ENCODE peak calls at places on chromosomes 3 and 15, in five cellular contexts. L, E, N, D and R are unnamed samples. For H3K4me1, the result is how much of the 10 kb centered on the place peaks cover.

GRCh38 chr3:15223684-15224575 is 17.9 kb downstream of the CAPN7 start:
- DNase-seq in L (no peak), E (no peak), D (no peak), N (no peak), R (peak)

GRCh38 chr15:29913528-29914135 is 91.4 kb upstream of the TJP1 start:
- DNase-seq in D (no peak), E (no peak), N (peak), L (no peak), R (no peak)

GRCh38 chr3:127675651-127676391 is 3.1 kb downstream of the ABTB1 start:
- DNase-seq in D (no peak), N (no peak), L (no peak), E (no peak), R (no peak)

GRCh38 chr3:129794319-129795201 is 99.0 kb downstream of the TMCC1 start:
- DNase-seq in D (no peak), N (peak), E (peak), L (peak), R (peak)

GRCh38 chr3:31364711-31365110 is 168.0 kb upstream of the STT3B start:
- DNase-seq in N (peak), D (no peak), E (no peak), L (no peak), R (peak)

GRCh38 chr3:10263549-10264363 is 15.5 kb downstream of the TATDN2 start:
- DNase-seq in L (peak), N (peak), D (peak), E (peak), R (no peak)

GRCh38 chr15:45179221-45179985 is 8.4 kb downstream of the SHF start:
- DNase-seq in D (peak), L (no peak), E (no peak), N (no peak), R (no peak)

GRCh38 chr15:74175271-74176191 is 2.0 kb downstream of the ISLR start:
- DNase-seq in E (peak), D (no peak), N (no peak), L (no peak), R (no peak)

GRCh38 chr3:144182501-144182900 is 210.9 kb downstream of the DIPK2A start:
- DNase-seq in E (no peak), L (no peak), D (no peak), N (no peak), R (no peak)

GRCh38 chr15:31402511-31403056 is 75.9 kb downstream of the KLF13 start:
- DNase-seq in N (no peak), E (peak), L (no peak), D (no peak), R (no peak)

GRCh38 chr15:55535436-55535835 is 27.4 kb upstream of the DNAAF4 start:
- DNase-seq in L (no peak), D (no peak), E (no peak), N (no peak), R (no peak)

GRCh38 chr3:71492566-71492965 is 91.0 kb downstream of the FOXP1 start:
- DNase-seq in L (no peak), D (peak), N (no peak), E (no peak), R (no peak)

GRCh38 chr15:85562824-85563223 is 182.4 kb downstream of the AKAP13 start:
- DNase-seq in L (no peak), E (no peak), D (no peak), N (no peak), R (no peak)

GRCh38 chr15:85556618-85556895 is 176.2 kb downstream of the AKAP13 start:
- DNase-seq in L (no peak), N (no peak), E (no peak), D (no peak), R (no peak)

GRCh38 chr15:85557385-85557784 is 177.0 kb downstream of the AKAP13 start:
- DNase-seq in L (no peak), D (no peak), N (no peak), E (no peak), R (no peak)

GRCh38 chr15:85558747-85559327 is 178.4 kb downstream of the AKAP13 start:
- DNase-seq in L (no peak), N (no peak), D (no peak), E (no peak), R (no peak)

DNA sequence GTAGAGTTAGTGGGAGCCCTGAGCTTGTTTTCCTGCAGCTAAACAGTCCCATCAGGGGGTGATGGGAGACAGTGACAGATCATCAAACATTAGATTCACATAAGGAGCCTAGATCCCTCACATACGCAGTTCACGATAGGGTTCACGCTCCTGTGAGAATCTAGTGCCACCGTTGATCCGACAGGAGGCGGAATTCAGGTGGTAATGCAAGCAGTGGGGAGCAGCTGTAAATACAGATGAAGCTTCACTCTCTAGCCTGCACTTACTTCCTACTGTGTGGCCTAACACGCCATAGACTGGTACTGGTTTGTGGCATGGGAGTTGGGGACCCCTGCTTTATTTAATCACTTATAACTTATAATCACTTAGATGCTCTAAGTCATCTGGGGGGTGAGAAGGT is 179.1 kb downstream of the AKAP13 start:
- DNase-seq in N (no peak), L (no peak), D (no peak), E (no peak), R (no peak)
- H3K4me1 ChIP-seq in N (under half), L (under half), D (under half), E (under half), R (under half)

DNA sequence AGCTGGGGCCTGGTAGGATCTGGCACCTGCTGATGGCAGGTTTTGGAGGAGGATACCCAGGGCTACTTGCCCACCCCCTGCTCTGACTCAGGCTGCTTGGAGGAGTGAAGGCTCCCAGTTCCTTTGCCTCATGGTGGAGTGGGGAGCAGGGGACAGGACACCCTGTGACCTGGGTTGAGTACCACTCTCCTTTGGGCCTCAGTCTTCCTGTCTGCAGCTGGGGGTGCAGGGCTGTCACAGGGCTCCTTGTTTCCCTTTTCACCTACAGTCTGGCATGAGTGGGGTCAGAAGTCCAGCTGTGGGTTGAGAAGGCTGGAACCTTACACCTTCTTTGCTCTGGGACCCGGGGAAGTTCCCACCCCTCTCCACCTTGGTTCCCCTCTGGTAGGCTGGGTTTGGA is 14.7 kb downstream of the SEMA3F start:
- DNase-seq in D (no peak), E (no peak), L (no peak), N (no peak), R (no peak)
- H3K4me1 ChIP-seq in D (under half), E (under half), L (under half), N (under half), R (under half)

GRCh38 chr3:152270944-152271343 is 2.2 kb downstream of the MBNL1 start:
- DNase-seq in E (no peak), N (no peak), L (no peak), D (no peak), R (no peak)

GRCh38 chr3:152269423-152270144 is 855 bp downstream of the MBNL1 start:
- DNase-seq in L (no peak), E (peak), D (peak), N (peak), R (peak)

GRCh38 chr3:152270145-152270870 is 1.6 kb downstream of the MBNL1 start:
- DNase-seq in N (peak), E (no peak), L (no peak), D (no peak), R (no peak)

GRCh38 chr3:152271465-152272035 is 2.8 kb downstream of the MBNL1 start:
- DNase-seq in N (no peak), D (no peak), E (no peak), L (no peak), R (no peak)

GRCh38 chr3:152272771-152273242 is 4.1 kb downstream of the MBNL1 start:
- DNase-seq in D (no peak), N (peak), E (no peak), L (no peak), R (peak)
- H3K4me1 ChIP-seq in D (half or more), N (under half), E (under half), L (under half), R (under half)

DNA sequence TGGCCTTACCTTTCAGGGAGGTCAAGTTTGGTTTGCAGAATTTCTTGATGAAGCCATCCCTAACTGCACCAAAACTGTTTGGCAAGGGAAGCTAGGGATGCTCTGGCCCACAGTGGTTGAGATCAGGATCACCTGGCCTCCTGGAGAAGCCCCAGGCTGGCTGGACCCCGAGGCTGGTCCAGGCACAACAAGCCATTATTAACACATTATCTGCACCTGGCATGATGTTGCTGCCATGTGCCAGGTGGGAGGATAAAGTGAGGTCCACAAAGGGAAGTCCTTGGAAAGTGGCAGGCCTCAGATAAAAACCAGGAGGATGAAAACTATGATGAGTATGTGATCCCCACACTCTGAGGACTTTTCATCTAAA is 35.9 kb upstream of the DUSP7 start:
- DNase-seq in N (no peak), D (no peak), E (no peak), L (no peak), R (no peak)
- H3K4me1 ChIP-seq in N (under half), D (under half), E (under half), L (under half), R (under half)

GRCh38 chr3:158727499-158728377 is 4.5 kb downstream of the RARRES1 start:
- DNase-seq in L (peak), E (no peak), D (peak), N (peak), R (peak)
- H3K4me1 ChIP-seq in L (under half), E (under half), D (under half), N (under half), R (under half)

GRCh38 chr15:70752142-70752754 is 11.1 kb downstream of the UACA start:
- DNase-seq in L (no peak), E (no peak), N (no peak), D (no peak), R (no peak)
- H3K4me1 ChIP-seq in L (under half), E (under half), N (under half), D (under half), R (under half)

GRCh38 chr15:63501256-63502089 is 2.9 kb upstream of the USP3 start:
- DNase-seq in E (peak), D (peak), N (peak), L (no peak), R (no peak)
- H3K4me1 ChIP-seq in E (under half), D (half or more), N (under half), L (under half), R (under half)

GRCh38 chr3:98782826-98783500 is 19.8 kb downstream of the ST3GAL6 start:
- DNase-seq in L (no peak), E (no peak), D (no peak), N (peak), R (no peak)
- H3K4me1 ChIP-seq in L (under half), E (under half), D (under half), N (under half), R (under half)

DNA sequence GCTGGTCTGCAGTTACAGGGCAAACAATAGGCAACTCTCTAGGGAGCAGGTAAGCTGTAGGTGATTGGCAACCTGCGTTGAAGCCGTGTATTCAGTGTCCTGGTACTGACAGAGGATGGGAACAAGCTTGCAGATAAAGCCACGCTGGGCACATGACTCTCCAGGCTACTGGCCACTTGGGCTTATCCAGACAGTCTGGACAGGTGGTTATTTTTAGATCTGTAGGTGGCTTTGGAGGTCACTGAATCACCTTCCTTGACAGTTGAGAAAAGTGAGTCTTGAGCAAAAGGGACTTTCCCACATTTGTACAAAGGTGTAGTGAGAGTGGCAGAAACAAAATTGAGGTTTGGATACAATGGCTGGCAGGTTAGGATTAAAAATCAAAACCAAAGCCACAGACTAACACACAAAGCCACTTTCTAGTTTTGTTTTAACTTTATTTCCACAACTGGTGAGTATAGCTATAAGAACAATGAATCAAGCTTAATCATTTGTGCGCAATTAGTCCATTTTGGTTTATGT is 22.3 kb upstream of the IL1RAP start:
- DNase-seq in L (no peak), E (no peak), N (peak), D (no peak), R (peak)
- H3K4me1 ChIP-seq in L (under half), E (under half), N (under half), D (under half), R (under half)

DNA sequence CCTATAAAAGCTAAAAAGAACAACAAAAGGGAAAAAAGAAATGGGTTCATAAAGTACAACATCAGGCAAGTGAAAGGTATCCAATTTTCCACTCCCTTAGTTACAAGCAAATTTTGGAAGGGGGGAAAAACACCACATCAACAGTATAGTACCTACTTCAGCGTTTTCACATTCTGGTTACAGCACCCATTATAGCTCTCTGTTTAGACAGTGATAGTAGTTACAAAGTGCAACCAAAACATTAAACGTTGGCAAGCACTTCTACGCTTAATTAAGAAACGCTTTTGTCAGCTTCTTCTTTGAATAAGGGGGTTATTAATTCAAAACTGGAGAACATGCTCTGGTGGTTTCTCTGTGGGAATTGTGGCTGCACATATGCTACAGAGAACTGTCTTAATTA is 180.2 kb downstream of the VPS13C start:
- DNase-seq in E (no peak), D (no peak), L (no peak), N (no peak), R (no peak)
- H3K4me1 ChIP-seq in E (under half), D (under half), L (under half), N (under half), R (under half)